ENCODE peak calls at places on chromosomes 6 and 20, in five cellular contexts. N, V, M, L and F are unnamed samples.
A peak's percentile ranks its signal among the peaks of the same experiment; 100 is the strongest.

GRCh38 chr20:17895641-17896246 is 72.8 kb downstream of the SNX5 start:
- DNase-seq in N (no peak), V (peak; percentile 55), M (peak; percentile 82), L (peak; percentile 82), F (peak; percentile 82)

GRCh38 chr6:136696238-136696637 is 96.0 kb downstream of the MAP3K5 start:
- DNase-seq in N (no peak), V (peak; percentile 39), M (no peak), L (no peak), F (no peak)

GRCh38 chr6:32852018-32852843 is 1.3 kb downstream of the TAP1 start:
- DNase-seq in N (no peak), V (no peak), M (no peak), L (peak; percentile 52), F (peak; percentile 84)

GRCh38 chr20:38748863-38749153 is 548 bp downstream of the ACTR5 start:
- DNase-seq in N (no peak), V (peak; percentile 65), M (no peak), L (no peak), F (no peak)

GRCh38 chr20:56003966-56004365 is 1.4 kb downstream of the CBLN4 start:
- DNase-seq in N (peak; percentile 85), V (no peak), M (peak; percentile 53), L (no peak), F (no peak)

GRCh38 chr20:42082611-42083010 is 464.4 kb upstream of the CHD6 start:
- DNase-seq in N (no peak), V (peak; percentile 39), M (no peak), L (peak; percentile 92), F (no peak)

GRCh38 chr20:38196016-38196415 is 30.9 kb upstream of the TGM2 start:
- DNase-seq in N (peak; percentile 34), V (no peak), M (no peak), L (no peak), F (no peak)

GRCh38 chr6:87968435-87969278 is 79.0 kb upstream of the SPACA1 start:
- DNase-seq in N (peak; percentile 73), V (peak; percentile 50), M (peak; percentile 64), L (no peak), F (peak; percentile 61)

GRCh38 chr6:393391-394221 is 2.1 kb downstream of the IRF4 start:
- DNase-seq in N (peak; percentile 73), V (no peak), M (no peak), L (no peak), F (peak; percentile 72)

GRCh38 chr6:44373051-44373450 is 14.5 kb upstream of the CDC5L start:
- DNase-seq in N (no peak), V (no peak), M (no peak), L (no peak), F (no peak)

GRCh38 chr6:152984387-152984872 is 1.6 kb upstream of the FBXO5 start:
- DNase-seq in N (no peak), V (no peak), M (no peak), L (no peak), F (no peak)

GRCh38 chr20:50872562-50873288 is 58.5 kb downstream of the ADNP start:
- DNase-seq in N (no peak), V (no peak), M (no peak), L (no peak), F (no peak)

GRCh38 chr20:5491463-5491862 is 174.7 kb upstream of the PROKR2 start:
- DNase-seq in N (no peak), V (no peak), M (no peak), L (no peak), F (no peak)

GRCh38 chr6:159117031-159117430 is 52.2 kb upstream of the FNDC1 start:
- DNase-seq in N (no peak), V (no peak), M (no peak), L (no peak), F (no peak)

GRCh38 chr6:157974341-157974894 is 7.2 kb upstream of the SYNJ2 start:
- DNase-seq in N (peak; percentile 52), V (no peak), M (no peak), L (no peak), F (no peak)

GRCh38 chr6:166244353-166245045 is 63.7 kb downstream of the PRR18 start:
- DNase-seq in N (no peak), V (no peak), M (no peak), L (no peak), F (no peak)

GRCh38 chr6:124200661-124201060 is 397.0 kb downstream of the NKAIN2 start:
- DNase-seq in N (no peak), V (no peak), M (no peak), L (no peak), F (no peak)

GRCh38 chr20:2330090-2330695 is 34.4 kb downstream of the TGM3 start:
- DNase-seq in N (no peak), V (no peak), M (no peak), L (no peak), F (no peak)

GRCh38 chr6:11215773-11216172 is 16.7 kb downstream of the NEDD9 start:
- DNase-seq in N (no peak), V (peak; percentile 56), M (no peak), L (no peak), F (no peak)

GRCh38 chr20:4728121-4728520 is 6.4 kb downstream of the PRND start:
- DNase-seq in N (no peak), V (no peak), M (no peak), L (no peak), F (no peak)

GRCh38 chr6:61586934-61587537 is 699.0 kb downstream of the KHDRBS2 start:
- DNase-seq in N (peak; percentile 55), V (no peak), M (no peak), L (peak; percentile 4), F (no peak)

GRCh38 chr6:100433726-100434435 is 30.8 kb downstream of the SIM1 start:
- DNase-seq in N (no peak), V (no peak), M (no peak), L (no peak), F (no peak)

GRCh38 chr6:109455502-109456282 is at the start of gene MICAL1:
- DNase-seq in N (peak; percentile 89), V (peak; percentile 81), M (peak; percentile 91), L (peak; percentile 59), F (peak; percentile 91)

GRCh38 chr6:141203902-141204575 is 928.7 kb upstream of the GJE1 start:
- DNase-seq in N (no peak), V (no peak), M (no peak), L (no peak), F (no peak)

GRCh38 chr6:141212296-141212695 is 920.4 kb upstream of the GJE1 start:
- DNase-seq in N (no peak), V (no peak), M (no peak), L (no peak), F (no peak)

GRCh38 chr6:141209890-141210289 is 922.8 kb upstream of the GJE1 start:
- DNase-seq in N (no peak), V (no peak), M (no peak), L (no peak), F (no peak)

GRCh38 chr6:141202641-141203040 is 930.1 kb upstream of the GJE1 start:
- DNase-seq in N (no peak), V (no peak), M (no peak), L (no peak), F (no peak)

DNA sequence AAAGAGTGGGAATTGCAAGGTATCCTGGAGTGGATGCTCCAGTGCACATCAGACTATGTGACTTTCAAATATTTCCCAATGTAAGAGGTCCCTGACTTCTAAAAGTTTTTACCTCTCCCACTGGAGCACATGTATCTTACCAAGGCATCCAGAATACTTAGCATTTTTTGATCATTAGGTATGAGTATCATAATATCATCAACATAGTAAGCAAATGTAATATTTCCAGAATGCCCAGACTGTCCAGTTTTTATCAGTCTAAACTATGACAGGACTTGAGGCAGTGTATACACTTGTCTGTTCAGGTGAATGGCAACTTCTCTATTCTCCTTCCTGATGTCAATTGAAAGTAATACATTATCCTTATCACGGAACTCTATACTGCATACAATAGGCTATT is 924.6 kb upstream of the GJE1 start:
- DNase-seq in N (no peak), V (no peak), M (no peak), L (no peak), F (no peak)
- H3K4me1 ChIP-seq in N (no peaks in the 10 kb centered on the region), V (no peaks in the 10 kb centered on the region), M (no peaks in the 10 kb centered on the region), L (peaks cover 5% of the 10 kb centered on the region), F (no peaks in the 10 kb centered on the region)

GRCh38 chr6:143863754-143864153 is 520 bp upstream of the ZC2HC1B start:
- DNase-seq in N (no peak), V (no peak), M (no peak), L (no peak), F (no peak)

GRCh38 chr6:143857651-143858050 is 6.6 kb upstream of the ZC2HC1B start:
- DNase-seq in N (no peak), V (no peak), M (no peak), L (no peak), F (no peak)

GRCh38 chr6:143864234-143864633 is at the start of gene ZC2HC1B:
- DNase-seq in N (no peak), V (no peak), M (no peak), L (no peak), F (no peak)

DNA sequence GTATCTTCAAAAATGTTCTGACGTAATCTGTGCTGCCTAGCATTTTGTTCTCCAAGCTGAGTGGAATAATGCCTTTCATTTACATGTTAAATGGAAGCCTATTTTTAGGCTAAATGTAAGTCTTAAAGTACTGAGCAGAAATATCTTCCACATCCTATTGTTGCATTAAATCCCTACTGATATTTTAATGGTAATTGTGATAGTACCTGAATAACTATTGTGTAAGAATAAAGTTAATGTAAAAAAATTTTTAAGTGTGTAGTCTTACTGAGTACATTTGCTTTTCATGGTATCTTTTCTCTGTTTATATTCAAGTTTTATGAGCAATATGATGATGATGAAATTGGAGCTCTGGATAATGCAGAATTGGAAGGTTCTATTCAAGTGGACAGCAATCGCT is 4.2 kb upstream of the ZC2HC1B start:
- DNase-seq in N (no peak), V (no peak), M (no peak), L (no peak), F (no peak)
- H3K4me1 ChIP-seq in N (no peaks in the 10 kb centered on the region), V (no peaks in the 10 kb centered on the region), M (no peaks in the 10 kb centered on the region), L (no peaks in the 10 kb centered on the region), F (no peaks in the 10 kb centered on the region)

GRCh38 chr20:47778398-47779354 is 6.6 kb downstream of the SULF2 start:
- DNase-seq in N (no peak), V (no peak), M (no peak), L (no peak), F (no peak)

GRCh38 chr20:47774081-47774777 is 11.1 kb downstream of the SULF2 start:
- DNase-seq in N (no peak), V (no peak), M (no peak), L (peak; percentile 48), F (peak; percentile 80)

GRCh38 chr20:47775039-47775438 is 10.2 kb downstream of the SULF2 start:
- DNase-seq in N (no peak), V (no peak), M (no peak), L (no peak), F (no peak)

GRCh38 chr20:47776639-47777038 is 8.6 kb downstream of the SULF2 start:
- DNase-seq in N (no peak), V (no peak), M (no peak), L (no peak), F (no peak)

DNA sequence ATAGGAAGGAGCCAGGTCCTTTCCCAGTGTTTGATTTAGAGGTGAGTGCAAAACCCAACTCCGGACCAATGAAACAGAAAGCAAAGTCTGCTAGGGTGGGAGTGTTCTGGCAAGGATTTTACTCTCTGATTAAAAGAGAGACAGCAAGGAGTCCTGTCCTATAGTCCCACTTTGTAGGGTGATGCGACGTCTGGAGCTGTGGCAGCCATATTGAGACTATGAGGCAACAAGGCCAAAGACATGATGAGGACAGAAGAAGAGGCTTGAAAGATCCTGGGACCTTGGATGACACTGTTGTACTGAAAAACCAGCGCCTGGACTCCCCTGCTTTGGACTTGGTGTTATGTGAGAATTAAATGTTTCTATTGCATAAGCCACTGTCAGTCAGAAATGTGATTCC is 8.1 kb downstream of the SULF2 start:
- DNase-seq in N (no peak), V (no peak), M (no peak), L (no peak), F (no peak)
- H3K4me1 ChIP-seq in N (peaks cover 3% of the 10 kb centered on the region), V (no peaks in the 10 kb centered on the region), M (peaks cover 23% of the 10 kb centered on the region), L (peaks cover 69% of the 10 kb centered on the region), F (peaks cover 10% of the 10 kb centered on the region)

GRCh38 chr6:148824291-148824690 is 77.5 kb downstream of the UST start:
- DNase-seq in N (no peak), V (no peak), M (no peak), L (no peak), F (no peak)
- H3K4me1 ChIP-seq in N (no peaks in the 10 kb centered on the region), V (peaks cover 3% of the 10 kb centered on the region), M (no peaks in the 10 kb centered on the region), L (no peaks in the 10 kb centered on the region), F (no peaks in the 10 kb centered on the region)